ENCODE peak calls at places on chromosomes 5 and 9, in four cellular contexts. P is AG04450, G is breast epithelium, V is gastrocnemius medialis. S is an unnamed sample.
A peak's percentile ranks its signal among the peaks of the same experiment; 100 is the strongest.

GRCh38 chr9:23379842-23380241 is 446.2 kb downstream of the ELAVL2 start:
- DNase-seq in P (no peak), G (no peak), V (no peak), S (no peak)

GRCh38 chr9:95446984-95447383 is 69.8 kb downstream of the PTCH1 start:
- DNase-seq in P (no peak), G (no peak), V (no peak), S (no peak)

GRCh38 chr5:165130656-165131055 is 1625.2 kb downstream of the MAT2B start:
- DNase-seq in P (no peak), G (no peak), V (no peak), S (no peak)

GRCh38 chr5:59608745-59609144 is 284.8 kb downstream of the PDE4D start:
- DNase-seq in P (no peak), G (no peak), V (no peak), S (no peak)

GRCh38 chr5:134432174-134432573 is 20.5 kb upstream of the CDKN2AIPNL start:
- DNase-seq in P (no peak), G (no peak), V (no peak), S (no peak)

GRCh38 chr5:81513982-81514381 is 120.0 kb upstream of the ACOT12 start:
- DNase-seq in P (no peak), G (no peak), V (no peak), S (no peak)

GRCh38 chr5:133289686-133290367 is 238.0 kb downstream of the HSPA4 start:
- DNase-seq in P (no peak), G (no peak), V (no peak), S (no peak)

GRCh38 chr9:7560669-7561305 is 238.8 kb downstream of the DMAC1 start:
- DNase-seq in P (no peak), G (no peak), V (no peak), S (no peak)

GRCh38 chr5:143151056-143151455 is 252.4 kb downstream of the NR3C1 start:
- DNase-seq in P (no peak), G (no peak), V (no peak), S (no peak)

GRCh38 chr9:97314503-97314902 is 7.0 kb downstream of the CCDC180 start:
- DNase-seq in P (no peak), G (no peak), V (no peak), S (no peak)

GRCh38 chr5:141490271-141490670 is 1.4 kb downstream of the PCDHGC5 start:
- DNase-seq in P (no peak), G (no peak), V (no peak), S (no peak)
- H3K27ac ChIP-seq in P (no peak overlapping the region), G (no peak overlapping the region), V (no peak overlapping the region), S (no peak overlapping the region)

GRCh38 chr5:179131321-179131835 is 71.2 kb downstream of the ZNF354C start:
- DNase-seq in P (no peak), G (no peak), V (no peak), S (no peak)
- H3K9me3 ChIP-seq in P (peaks cover 58% of the 10 kb centered on the region), G (no peaks in the 10 kb centered on the region), V (no peaks in the 10 kb centered on the region), S (no peaks in the 10 kb centered on the region)

GRCh38 chr5:120466337-120467006 is 2.4 kb downstream of the PRR16 start:
- DNase-seq in P (no peak), G (no peak), V (no peak), S (no peak)
- H3K4me3 ChIP-seq in P (peak overlapping the region; percentile 91), G (peak overlapping the region; percentile 71), V (peak overlapping the region; percentile 87), S (peak overlapping the region; percentile 72)

GRCh38 chr5:168299372-168299771 is 7.9 kb downstream of the WWC1 start:
- DNase-seq in P (no peak), G (no peak), V (no peak), S (no peak)
- H3K27ac ChIP-seq in P (no peak overlapping the region), G (no peak overlapping the region), V (no peak overlapping the region), S (no peak overlapping the region)

GRCh38 chr9:124022201-124023121 is 10.9 kb downstream of the LHX2 start:
- DNase-seq in P (no peak), G (no peak), V (no peak), S (no peak)

GRCh38 chr9:124019771-124020519 is 8.4 kb downstream of the LHX2 start:
- DNase-seq in P (no peak), G (no peak), V (no peak), S (no peak)

GRCh38 chr9:124021385-124021769 is 9.8 kb downstream of the LHX2 start:
- DNase-seq in P (no peak), G (no peak), V (no peak), S (no peak)

GRCh38 chr9:124020520-124021384 is 9.2 kb downstream of the LHX2 start:
- DNase-seq in P (no peak), G (no peak), V (no peak), S (no peak)

GRCh38 chr9:124024107-124024506 is 12.5 kb downstream of the LHX2 start:
- DNase-seq in P (no peak), G (no peak), V (no peak), S (no peak)
- H3K9me3 ChIP-seq in P (no peaks in the 10 kb centered on the region), G (no peaks in the 10 kb centered on the region), V (no peaks in the 10 kb centered on the region), S (no peaks in the 10 kb centered on the region)

GRCh38 chr9:93827545-93828330 is 127.4 kb downstream of the BARX1 start:
- DNase-seq in P (peak; percentile 10), G (no peak), V (no peak), S (no peak)

GRCh38 chr9:93829271-93830223 is 125.6 kb downstream of the BARX1 start:
- DNase-seq in P (no peak), G (no peak), V (no peak), S (no peak)

GRCh38 chr9:93828331-93829097 is 126.6 kb downstream of the BARX1 start:
- DNase-seq in P (no peak), G (no peak), V (no peak), S (no peak)

GRCh38 chr9:93830606-93831005 is 124.5 kb downstream of the BARX1 start:
- DNase-seq in P (no peak), G (no peak), V (no peak), S (no peak)

GRCh38 chr9:93830224-93830596 is 124.9 kb downstream of the BARX1 start:
- DNase-seq in P (no peak), G (no peak), V (no peak), S (no peak)
- H3K4me3 ChIP-seq in P (no peak overlapping the region), G (no peak overlapping the region), V (no peak overlapping the region), S (no peak overlapping the region)

DNA sequence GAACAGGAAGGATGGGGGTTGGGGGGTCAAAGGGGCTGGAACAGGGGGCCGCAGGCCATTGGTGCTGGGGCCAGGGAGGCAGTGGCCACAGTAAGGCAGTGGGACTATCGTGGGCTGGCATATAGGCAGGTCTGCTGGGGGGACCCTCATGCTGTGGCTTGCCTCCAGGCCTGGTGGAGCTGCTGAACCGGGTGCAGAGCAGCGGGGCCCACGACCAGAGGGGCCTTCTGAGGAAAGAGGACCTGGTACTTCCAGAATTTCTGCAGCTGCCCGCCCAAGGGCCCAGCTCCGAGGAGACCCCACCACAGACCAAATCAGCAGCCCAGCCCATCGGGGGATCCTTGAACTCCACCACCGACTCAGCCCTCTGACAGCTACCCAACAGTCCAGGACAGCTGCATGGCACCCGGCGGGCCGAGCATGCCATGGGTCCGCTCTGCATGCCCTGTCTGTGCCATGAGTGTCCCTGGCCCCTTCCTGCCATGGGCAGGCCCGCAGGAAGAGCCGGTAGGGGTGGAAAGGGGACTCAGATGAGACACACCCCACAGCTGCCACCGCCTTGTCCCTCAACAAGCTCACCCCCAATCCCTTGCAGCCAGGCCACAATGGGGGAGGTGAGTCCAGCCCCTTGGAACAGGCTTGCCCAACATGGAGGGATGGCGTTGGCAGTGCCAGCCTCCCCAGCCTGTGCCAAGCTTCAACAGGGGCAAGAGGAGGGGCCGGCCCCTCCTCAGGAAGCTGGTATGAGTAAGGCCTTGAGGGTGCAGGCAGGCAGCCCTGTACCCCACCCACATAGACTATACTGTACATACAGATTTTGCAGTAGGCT is 12.3 kb upstream of the SLC34A1 start:
- DNase-seq in P (no peak), G (no peak), V (no peak), S (no peak)
- H3K27ac ChIP-seq in P (no peak overlapping the region), G (no peak overlapping the region), V (no peak overlapping the region), S (no peak overlapping the region)

DNA sequence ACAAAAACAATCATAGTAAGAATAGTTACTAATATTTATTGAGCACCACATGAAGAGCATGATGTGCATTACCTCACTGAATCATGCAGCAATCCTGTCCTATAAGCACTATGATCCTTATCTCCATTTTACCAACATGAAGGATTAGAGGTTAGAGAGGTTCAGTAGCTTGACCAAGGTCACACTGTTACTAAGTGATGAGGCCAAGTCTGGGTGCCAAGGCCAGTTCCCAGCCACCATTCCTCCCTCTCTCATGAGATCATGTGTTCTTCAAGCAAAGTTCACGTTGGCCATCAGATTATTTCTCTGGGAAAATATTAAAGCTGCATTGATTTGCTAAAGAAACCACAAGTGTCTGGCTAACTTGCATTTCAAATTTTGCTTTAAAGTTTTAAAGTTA is 31.0 kb downstream of the PDE8B start:
- DNase-seq in P (no peak), G (no peak), V (no peak), S (no peak)
- H3K9me3 ChIP-seq in P (no peaks in the 10 kb centered on the region), G (no peaks in the 10 kb centered on the region), V (no peaks in the 10 kb centered on the region), S (no peaks in the 10 kb centered on the region)

DNA sequence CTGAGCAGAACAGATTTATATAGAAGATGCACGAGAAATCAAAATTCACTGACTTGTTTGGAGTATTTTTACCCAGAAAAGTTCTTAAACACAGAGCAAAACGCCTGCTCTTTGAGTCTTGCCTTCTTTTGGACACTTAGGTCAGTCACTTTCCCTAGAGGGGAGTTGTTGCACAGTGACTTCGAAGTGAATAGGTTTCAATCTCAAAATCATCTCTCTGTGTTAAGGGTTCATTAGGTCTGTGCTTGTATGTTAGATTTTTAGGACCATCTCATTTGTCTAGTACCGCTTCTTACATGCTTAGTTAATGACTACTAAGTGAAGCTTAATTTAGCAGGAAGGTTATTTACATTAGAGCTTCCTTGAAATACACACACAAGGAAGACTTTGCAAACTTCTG is 1.8 kb downstream of the ALDH1A1 start:
- DNase-seq in P (no peak), G (no peak), V (no peak), S (no peak)
- H3K4me3 ChIP-seq in P (no peak overlapping the region), G (peak overlapping the region; percentile 55), V (peak overlapping the region; percentile 39), S (peak overlapping the region; percentile 51)

S was measured in ascending aorta.